ENCODE peak calls at places on chromosomes 12 and 14, in five cellular contexts. N is epithelial cell of esophagus, O is DND-41, H is fibroblast of lung, Y is kidney epithelial cell. Q is an unnamed sample.

GRCh38 chr12:62917066-62917465 is 17.9 kb downstream of the PPM1H start:
- DNase-seq in O (no peak), H (no peak), N (no peak), Y (no peak), Q (no peak)

GRCh38 chr12:94240171-94240570 is 91.8 kb downstream of the PLXNC1 start:
- DNase-seq in O (no peak), N (no peak), H (no peak), Y (no peak), Q (peak)

GRCh38 chr12:124388038-124388676 is 93.3 kb downstream of the RFLNA start:
- DNase-seq in Y (no peak), O (no peak), H (no peak), N (no peak), Q (no peak)

GRCh38 chr14:75487155-75487671 is 35.1 kb upstream of the BATF start:
- DNase-seq in Y (peak), N (peak), O (peak), H (no peak), Q (peak)

GRCh38 chr14:69376439-69376838 is 21.7 kb downstream of the ERH start:
- DNase-seq in O (no peak), N (peak), H (peak), Y (peak), Q (no peak)

GRCh38 chr12:50166776-50167025 is 468 bp downstream of the CERS5 start:
- DNase-seq in H (no peak), N (no peak), Y (no peak), O (no peak), Q (peak)

GRCh38 chr12:53218551-53219114 is 11.6 kb upstream of the ITGB7 start:
- DNase-seq in Y (no peak), H (peak), O (no peak), N (no peak), Q (no peak)

GRCh38 chr14:69625299-69626131 is 14.1 kb downstream of the SUSD6 start:
- DNase-seq in H (no peak), O (peak), N (no peak), Y (no peak), Q (peak)

GRCh38 chr12:32005496-32006125 is 46.4 kb downstream of the RESF1 start:
- DNase-seq in Y (no peak), H (no peak), N (no peak), O (no peak), Q (no peak)

GRCh38 chr12:73361156-73361866 is 1089.1 kb downstream of the TRHDE start:
- DNase-seq in O (no peak), Y (no peak), N (no peak), H (no peak), Q (no peak)

GRCh38 chr12:122308811-122309210 is 42.5 kb upstream of the VPS33A start:
- DNase-seq in H (no peak), N (no peak), O (no peak), Y (no peak), Q (no peak)

GRCh38 chr14:60175255-60175902 is 10.2 kb upstream of the DHRS7 start:
- DNase-seq in H (no peak), Y (no peak), O (no peak), N (peak), Q (no peak)

GRCh38 chr14:92586001-92586947 is 72.7 kb downstream of the RIN3 start:
- DNase-seq in Y (peak), H (peak), N (peak), O (peak), Q (peak)

GRCh38 chr14:95564060-95564459 is 29.2 kb downstream of the GLRX5 start:
- DNase-seq in N (no peak), O (no peak), H (peak), Y (no peak), Q (no peak)

GRCh38 chr14:61388173-61388975 is 67.0 kb downstream of the PRKCH start:
- DNase-seq in H (no peak), Y (no peak), O (no peak), N (peak), Q (peak)

GRCh38 chr14:66746316-66747006 is 238.5 kb downstream of the GPHN start:
- DNase-seq in N (peak), O (no peak), H (peak), Y (peak), Q (peak)

DNA sequence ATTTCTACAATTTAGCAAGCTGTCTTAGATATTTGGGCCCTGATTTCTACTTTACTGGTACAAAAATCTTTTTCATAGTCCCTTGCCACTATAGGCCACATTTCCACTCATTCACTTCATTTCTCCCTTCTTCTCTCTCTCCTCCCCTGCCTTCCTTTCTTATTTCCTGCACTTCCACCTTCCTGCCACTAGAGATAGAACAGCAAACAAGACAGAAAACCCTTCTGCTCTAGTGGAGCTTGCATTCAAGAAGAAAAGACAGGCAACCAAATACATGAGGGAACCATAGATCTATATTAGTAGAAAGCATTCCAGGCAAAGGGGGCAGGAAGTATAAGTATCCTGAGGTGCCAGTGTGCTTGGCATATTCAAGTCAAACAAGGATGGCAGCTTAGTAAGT is 623.5 kb downstream of the FLRT2 start:
- DNase-seq in O (no peak), Y (no peak), N (no peak), H (no peak), Q (no peak)
- TF ChIP-seq CTCF in O (peak), Y (peak), N (no peak), H (no peak), Q (no peak)

GRCh38 chr14:23159516-23159915 is 23.9 kb downstream of the SLC7A8 start:
- DNase-seq in N (no peak), H (peak), O (no peak), Y (no peak), Q (no peak)

GRCh38 chr14:23151342-23151741 is 32.1 kb downstream of the SLC7A8 start:
- DNase-seq in O (no peak), H (no peak), N (no peak), Y (no peak), Q (no peak)

GRCh38 chr14:23149745-23150144 is 30.7 kb upstream of the CEBPE start:
- DNase-seq in H (no peak), O (no peak), N (peak), Y (no peak), Q (no peak)

GRCh38 chr14:23154876-23155587 is 28.4 kb downstream of the SLC7A8 start:
- DNase-seq in N (peak), Y (no peak), O (peak), H (peak), Q (no peak)

DNA sequence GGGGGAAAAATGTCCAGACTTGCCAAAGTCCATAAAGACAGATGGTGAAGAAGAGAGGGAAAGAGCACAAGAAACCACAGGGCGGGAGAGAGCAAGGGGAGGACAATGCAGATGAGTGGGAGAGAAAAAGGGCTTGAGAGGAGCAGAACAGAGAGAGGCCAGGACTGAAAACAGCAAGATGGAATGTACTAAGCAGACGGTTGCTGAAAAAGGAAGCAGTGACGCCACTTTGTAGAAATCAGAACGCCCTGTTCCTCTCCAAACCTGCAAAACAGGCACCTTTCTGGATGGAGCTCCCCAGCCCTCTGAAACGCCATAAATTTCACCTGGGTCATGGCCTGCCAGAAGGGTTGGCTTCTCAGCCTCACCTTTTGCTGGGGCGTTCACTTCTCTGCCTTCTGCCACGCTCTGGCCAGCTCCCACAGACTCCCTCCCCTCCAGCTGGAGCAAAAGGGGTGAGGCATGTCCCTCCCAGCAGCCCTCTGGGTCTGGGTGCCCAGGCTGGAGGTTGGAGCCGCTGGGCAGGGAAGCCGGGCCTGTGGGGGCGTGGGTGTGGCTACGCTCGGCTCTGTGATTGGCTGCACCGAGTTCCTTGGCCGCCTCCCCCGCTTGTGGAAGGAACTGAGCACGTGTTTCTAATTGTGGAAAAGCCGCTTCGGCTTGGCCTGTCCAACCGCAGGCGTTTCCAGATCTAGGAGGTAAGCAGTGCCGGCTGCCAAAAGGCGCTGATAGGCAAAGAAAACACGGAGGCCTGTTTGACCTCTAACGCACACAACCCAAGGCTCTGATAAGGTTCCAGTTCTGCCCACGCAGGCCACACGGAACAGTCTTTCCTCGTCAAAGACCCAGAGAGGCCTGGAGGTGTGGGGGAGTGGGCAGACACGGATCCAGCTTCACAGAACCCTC is 29.3 kb downstream of the SLC7A8 start:
- DNase-seq in O (no peak), N (peak), H (peak), Y (no peak), Q (no peak)
- H3K4me3 ChIP-seq in O (no peak), N (peak), H (no peak), Y (no peak), Q (no peak)

GRCh38 chr12:76688627-76689026 is 75.3 kb upstream of the ZDHHC17 start:
- DNase-seq in Y (no peak), N (no peak), H (no peak), O (no peak), Q (peak)
- TF ChIP-seq CTCF in Y (peak), N (no peak), H (peak), O (peak), Q (no peak)

DNA sequence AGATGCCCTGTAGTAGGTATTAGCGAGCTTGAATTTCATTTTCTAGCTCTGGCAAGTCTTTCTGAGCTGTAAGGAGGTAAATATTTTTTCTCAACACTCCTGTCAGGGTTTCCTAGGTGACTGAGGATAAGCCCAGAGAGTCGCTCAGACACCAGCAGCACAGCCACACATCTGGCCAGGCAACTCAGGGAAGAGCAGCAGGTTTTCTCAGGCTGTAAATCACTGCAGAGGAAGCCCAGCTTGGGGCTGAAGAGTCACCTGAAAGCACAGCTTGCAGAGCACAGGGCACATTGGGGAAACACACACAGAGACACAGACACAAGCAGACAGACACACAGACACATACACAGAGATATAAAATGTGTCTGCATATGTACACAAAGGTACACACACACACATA is 231.9 kb upstream of the TMTC1 start:
- DNase-seq in Y (no peak), N (no peak), H (no peak), O (no peak), Q (no peak)
- H3K4me3 ChIP-seq in Y (no peak), N (no peak), H (no peak), O (no peak), Q (no peak)